ENCODE peak calls at places on chromosomes 12 and 14, in four cellular contexts. One of them, this sample, is unnamed.

GRCh38 chr14:97177016-97177415 is 379.8 kb downstream of the VRK1 start:
- ATAC-seq in activated CD8-positive, alpha-beta T cell treated with anti-CD3 and anti-CD28 coated beads for 36 hours: no peak
- ATAC-seq in thoracic aorta: no peak
- ATAC-seq in heart right ventricle: no peak
- ATAC-seq in this sample: peak

GRCh38 chr12:116927244-116927940 is 16.6 kb downstream of the FBXW8 start:
- ATAC-seq in activated CD8-positive, alpha-beta T cell treated with anti-CD3 and anti-CD28 coated beads for 36 hours: no peak
- ATAC-seq in thoracic aorta: no peak
- ATAC-seq in heart right ventricle: no peak
- ATAC-seq in this sample: no peak

GRCh38 chr12:50375802-50376201 is 20.6 kb downstream of the FAM186A start:
- ATAC-seq in activated CD8-positive, alpha-beta T cell treated with anti-CD3 and anti-CD28 coated beads for 36 hours: no peak
- ATAC-seq in thoracic aorta: no peak
- ATAC-seq in heart right ventricle: no peak
- ATAC-seq in this sample: no peak

GRCh38 chr14:96423446-96424103 is 31.6 kb downstream of the AK7 start:
- ATAC-seq in activated CD8-positive, alpha-beta T cell treated with anti-CD3 and anti-CD28 coated beads for 36 hours: no peak
- ATAC-seq in thoracic aorta: no peak
- ATAC-seq in heart right ventricle: no peak
- ATAC-seq in this sample: no peak

GRCh38 chr14:44979273-44979672 is 17.3 kb downstream of the TOGARAM1 start:
- ATAC-seq in activated CD8-positive, alpha-beta T cell treated with anti-CD3 and anti-CD28 coated beads for 36 hours: no peak
- ATAC-seq in thoracic aorta: no peak
- ATAC-seq in heart right ventricle: no peak
- ATAC-seq in this sample: no peak

GRCh38 chr12:6871052-6871957 is 1.8 kb downstream of the SPSB2 start:
- ATAC-seq in activated CD8-positive, alpha-beta T cell treated with anti-CD3 and anti-CD28 coated beads for 36 hours: peak
- ATAC-seq in thoracic aorta: no peak
- ATAC-seq in heart right ventricle: no peak
- ATAC-seq in this sample: peak

GRCh38 chr12:24742378-24742777 is 206.5 kb downstream of the BCAT1 start:
- ATAC-seq in activated CD8-positive, alpha-beta T cell treated with anti-CD3 and anti-CD28 coated beads for 36 hours: peak
- ATAC-seq in thoracic aorta: no peak
- ATAC-seq in heart right ventricle: peak
- ATAC-seq in this sample: peak

GRCh38 chr12:121792607-121793500 is 634 bp downstream of the RHOF start:
- ATAC-seq in activated CD8-positive, alpha-beta T cell treated with anti-CD3 and anti-CD28 coated beads for 36 hours: peak
- ATAC-seq in thoracic aorta: no peak
- ATAC-seq in heart right ventricle: no peak
- ATAC-seq in this sample: peak

GRCh38 chr12:112408621-112409020 is 784 bp downstream of the RPL6 start:
- ATAC-seq in activated CD8-positive, alpha-beta T cell treated with anti-CD3 and anti-CD28 coated beads for 36 hours: no peak
- ATAC-seq in thoracic aorta: no peak
- ATAC-seq in heart right ventricle: no peak
- ATAC-seq in this sample: peak

GRCh38 chr14:73467377-73467776 is 9.0 kb upstream of the NUMB start:
- ATAC-seq in activated CD8-positive, alpha-beta T cell treated with anti-CD3 and anti-CD28 coated beads for 36 hours: peak
- ATAC-seq in thoracic aorta: no peak
- ATAC-seq in heart right ventricle: no peak
- ATAC-seq in this sample: peak

GRCh38 chr14:99966030-99966429 is 99.2 kb upstream of the EVL start:
- ATAC-seq in activated CD8-positive, alpha-beta T cell treated with anti-CD3 and anti-CD28 coated beads for 36 hours: no peak
- ATAC-seq in thoracic aorta: no peak
- ATAC-seq in heart right ventricle: no peak
- ATAC-seq in this sample: no peak

GRCh38 chr14:61761557-61761956 is 663 bp upstream of the SNAPC1 start:
- ATAC-seq in activated CD8-positive, alpha-beta T cell treated with anti-CD3 and anti-CD28 coated beads for 36 hours: peak
- ATAC-seq in thoracic aorta: no peak
- ATAC-seq in heart right ventricle: no peak
- ATAC-seq in this sample: peak

GRCh38 chr12:102958073-102958829 is 777 bp downstream of the ASCL1 start:
- ATAC-seq in activated CD8-positive, alpha-beta T cell treated with anti-CD3 and anti-CD28 coated beads for 36 hours: no peak
- ATAC-seq in thoracic aorta: no peak
- ATAC-seq in heart right ventricle: peak
- ATAC-seq in this sample: no peak

GRCh38 chr12:131986847-131987398 is 37.2 kb downstream of the EP400 start:
- ATAC-seq in activated CD8-positive, alpha-beta T cell treated with anti-CD3 and anti-CD28 coated beads for 36 hours: no peak
- ATAC-seq in thoracic aorta: no peak
- ATAC-seq in heart right ventricle: no peak
- ATAC-seq in this sample: no peak

GRCh38 chr12:111304642-111305071 is 64.2 kb downstream of the PHETA1 start:
- ATAC-seq in activated CD8-positive, alpha-beta T cell treated with anti-CD3 and anti-CD28 coated beads for 36 hours: peak
- ATAC-seq in thoracic aorta: no peak
- ATAC-seq in heart right ventricle: no peak
- ATAC-seq in this sample: no peak

GRCh38 chr12:18813753-18814152 is 75.8 kb downstream of the CAPZA3 start:
- ATAC-seq in activated CD8-positive, alpha-beta T cell treated with anti-CD3 and anti-CD28 coated beads for 36 hours: no peak
- ATAC-seq in thoracic aorta: no peak
- ATAC-seq in heart right ventricle: no peak
- ATAC-seq in this sample: no peak

GRCh38 chr12:103632554-103633216 is 45.6 kb downstream of the STAB2 start:
- ATAC-seq in activated CD8-positive, alpha-beta T cell treated with anti-CD3 and anti-CD28 coated beads for 36 hours: peak
- ATAC-seq in thoracic aorta: no peak
- ATAC-seq in heart right ventricle: no peak
- ATAC-seq in this sample: peak

GRCh38 chr14:60867503-60868172 is 113.2 kb downstream of the TRMT5 start:
- ATAC-seq in activated CD8-positive, alpha-beta T cell treated with anti-CD3 and anti-CD28 coated beads for 36 hours: peak
- ATAC-seq in thoracic aorta: no peak
- ATAC-seq in heart right ventricle: no peak
- ATAC-seq in this sample: peak

GRCh38 chr14:89067293-89067972 is 243.0 kb downstream of the TTC8 start:
- ATAC-seq in activated CD8-positive, alpha-beta T cell treated with anti-CD3 and anti-CD28 coated beads for 36 hours: peak
- ATAC-seq in thoracic aorta: no peak
- ATAC-seq in heart right ventricle: no peak
- ATAC-seq in this sample: peak

GRCh38 chr12:110022980-110023633 is 23.9 kb downstream of the ANKRD13A start:
- ATAC-seq in activated CD8-positive, alpha-beta T cell treated with anti-CD3 and anti-CD28 coated beads for 36 hours: no peak
- ATAC-seq in thoracic aorta: no peak
- ATAC-seq in heart right ventricle: peak
- ATAC-seq in this sample: no peak

GRCh38 chr14:52609445-52610044 is 56.9 kb downstream of the GPR137C start:
- ATAC-seq in activated CD8-positive, alpha-beta T cell treated with anti-CD3 and anti-CD28 coated beads for 36 hours: no peak
- ATAC-seq in thoracic aorta: no peak
- ATAC-seq in heart right ventricle: no peak
- ATAC-seq in this sample: no peak

GRCh38 chr12:80553316-80553715 is 109.3 kb downstream of the PTPRQ start:
- ATAC-seq in activated CD8-positive, alpha-beta T cell treated with anti-CD3 and anti-CD28 coated beads for 36 hours: no peak
- ATAC-seq in thoracic aorta: no peak
- ATAC-seq in heart right ventricle: no peak
- ATAC-seq in this sample: no peak

GRCh38 chr12:26268841-26269553 is 73.6 kb downstream of the SSPN start:
- ATAC-seq in activated CD8-positive, alpha-beta T cell treated with anti-CD3 and anti-CD28 coated beads for 36 hours: no peak
- ATAC-seq in thoracic aorta: no peak
- ATAC-seq in heart right ventricle: no peak
- ATAC-seq in this sample: no peak

GRCh38 chr12:87119713-87120112 is 863.5 kb upstream of the MGAT4C start:
- ATAC-seq in activated CD8-positive, alpha-beta T cell treated with anti-CD3 and anti-CD28 coated beads for 36 hours: no peak
- ATAC-seq in thoracic aorta: no peak
- ATAC-seq in heart right ventricle: no peak
- ATAC-seq in this sample: no peak

GRCh38 chr14:84225243-84225642 is 1304.7 kb upstream of the FLRT2 start:
- ATAC-seq in activated CD8-positive, alpha-beta T cell treated with anti-CD3 and anti-CD28 coated beads for 36 hours: no peak
- ATAC-seq in thoracic aorta: no peak
- ATAC-seq in heart right ventricle: peak
- ATAC-seq in this sample: no peak

GRCh38 chr12:105228494-105228893 is 7.5 kb downstream of the APPL2 start:
- ATAC-seq in activated CD8-positive, alpha-beta T cell treated with anti-CD3 and anti-CD28 coated beads for 36 hours: peak
- ATAC-seq in thoracic aorta: no peak
- ATAC-seq in heart right ventricle: no peak
- ATAC-seq in this sample: peak

GRCh38 chr12:44036875-44037443 is 201.1 kb downstream of the TMEM117 start:
- ATAC-seq in activated CD8-positive, alpha-beta T cell treated with anti-CD3 and anti-CD28 coated beads for 36 hours: no peak
- ATAC-seq in thoracic aorta: no peak
- ATAC-seq in heart right ventricle: no peak
- ATAC-seq in this sample: no peak

GRCh38 chr14:95313707-95314106 is 6.0 kb downstream of the CLMN start:
- ATAC-seq in activated CD8-positive, alpha-beta T cell treated with anti-CD3 and anti-CD28 coated beads for 36 hours: no peak
- ATAC-seq in thoracic aorta: no peak
- ATAC-seq in heart right ventricle: peak
- ATAC-seq in this sample: no peak

GRCh38 chr14:68103841-68104240 is 284.3 kb downstream of the RAD51B start:
- ATAC-seq in activated CD8-positive, alpha-beta T cell treated with anti-CD3 and anti-CD28 coated beads for 36 hours: no peak
- ATAC-seq in thoracic aorta: no peak
- ATAC-seq in heart right ventricle: no peak
- ATAC-seq in this sample: no peak

GRCh38 chr14:54000341-54000811 is 43.8 kb upstream of the BMP4 start:
- ATAC-seq in activated CD8-positive, alpha-beta T cell treated with anti-CD3 and anti-CD28 coated beads for 36 hours: no peak
- ATAC-seq in thoracic aorta: no peak
- ATAC-seq in heart right ventricle: peak
- ATAC-seq in this sample: no peak

GRCh38 chr12:664075-664778 is 982 bp upstream of the NINJ2 start:
- ATAC-seq in activated CD8-positive, alpha-beta T cell treated with anti-CD3 and anti-CD28 coated beads for 36 hours: no peak
- ATAC-seq in thoracic aorta: no peak
- ATAC-seq in heart right ventricle: no peak
- ATAC-seq in this sample: no peak

GRCh38 chr12:22083167-22083566 is 37.1 kb downstream of the CMAS start:
- ATAC-seq in activated CD8-positive, alpha-beta T cell treated with anti-CD3 and anti-CD28 coated beads for 36 hours: peak
- ATAC-seq in thoracic aorta: no peak
- ATAC-seq in heart right ventricle: no peak
- ATAC-seq in this sample: no peak

GRCh38 chr12:119949145-119949544 is 39.9 kb upstream of the BICDL1 start:
- ATAC-seq in activated CD8-positive, alpha-beta T cell treated with anti-CD3 and anti-CD28 coated beads for 36 hours: no peak
- ATAC-seq in thoracic aorta: no peak
- ATAC-seq in heart right ventricle: no peak
- ATAC-seq in this sample: no peak

GRCh38 chr12:80580254-80580653 is 127.2 kb upstream of the MYF6 start:
- ATAC-seq in activated CD8-positive, alpha-beta T cell treated with anti-CD3 and anti-CD28 coated beads for 36 hours: no peak
- ATAC-seq in thoracic aorta: no peak
- ATAC-seq in heart right ventricle: no peak
- ATAC-seq in this sample: no peak

GRCh38 chr14:71582705-71583104 is 349.5 kb upstream of the RGS6 start:
- ATAC-seq in activated CD8-positive, alpha-beta T cell treated with anti-CD3 and anti-CD28 coated beads for 36 hours: no peak
- ATAC-seq in thoracic aorta: no peak
- ATAC-seq in heart right ventricle: no peak
- ATAC-seq in this sample: no peak

GRCh38 chr12:42468341-42468821 is 121.2 kb downstream of the PRICKLE1 start:
- ATAC-seq in activated CD8-positive, alpha-beta T cell treated with anti-CD3 and anti-CD28 coated beads for 36 hours: no peak
- ATAC-seq in thoracic aorta: no peak
- ATAC-seq in heart right ventricle: peak
- ATAC-seq in this sample: no peak

GRCh38 chr14:68625366-68626090 is 167.3 kb downstream of the ZFP36L1 start:
- ATAC-seq in activated CD8-positive, alpha-beta T cell treated with anti-CD3 and anti-CD28 coated beads for 36 hours: no peak
- ATAC-seq in thoracic aorta: no peak
- ATAC-seq in heart right ventricle: no peak
- ATAC-seq in this sample: no peak

GRCh38 chr12:68180792-68181744 is 21.5 kb upstream of the IFNG start:
- ATAC-seq in activated CD8-positive, alpha-beta T cell treated with anti-CD3 and anti-CD28 coated beads for 36 hours: peak
- ATAC-seq in thoracic aorta: no peak
- ATAC-seq in heart right ventricle: peak
- ATAC-seq in this sample: peak

GRCh38 chr12:102172436-102172835 is 25.2 kb downstream of the PMCH start:
- ATAC-seq in activated CD8-positive, alpha-beta T cell treated with anti-CD3 and anti-CD28 coated beads for 36 hours: no peak
- ATAC-seq in thoracic aorta: peak
- ATAC-seq in heart right ventricle: peak
- ATAC-seq in this sample: no peak